ENCODE peak calls at places on chromosomes 1 and 21, in four cellular contexts. O, A, D and U are unnamed samples.

GRCh38 chr21:25934771-25935224 is 200.0 kb downstream of the GABPA start:
- DNase-seq in D (peak; percentile 72), A (no peak), O (no peak), U (no peak)

GRCh38 chr21:42463861-42464515 is 32.0 kb downstream of the RSPH1 start:
- DNase-seq in D (peak; percentile 41), O (no peak), A (no peak), U (no peak)

GRCh38 chr1:48462716-48463285 is 9.2 kb downstream of the SPATA6 start:
- DNase-seq in D (no peak), A (peak; percentile 12), O (no peak), U (no peak)

GRCh38 chr1:8002329-8003320 is 23.5 kb downstream of the ERRFI1 start:
- DNase-seq in D (no peak), A (no peak), O (no peak), U (no peak)

GRCh38 chr1:200354243-200354642 is 55.6 kb downstream of the ZNF281 start:
- DNase-seq in O (no peak), A (no peak), D (no peak), U (no peak)

GRCh38 chr1:230401763-230402294 is 24.3 kb downstream of the PGBD5 start:
- DNase-seq in D (no peak), A (no peak), O (no peak), U (no peak)

GRCh38 chr1:3311711-3312110 is 142.8 kb upstream of the ARHGEF16 start:
- DNase-seq in D (no peak), A (no peak), O (no peak), U (no peak)

GRCh38 chr21:37983336-37984095 is 67.3 kb upstream of the KCNJ6 start:
- DNase-seq in D (no peak), O (no peak), A (no peak), U (no peak)

GRCh38 chr1:157566484-157567300 is 14.4 kb upstream of the FCRL5 start:
- DNase-seq in O (no peak), A (no peak), D (no peak), U (no peak)

GRCh38 chr1:168939131-168939946 is 167.2 kb upstream of the ATP1B1 start:
- DNase-seq in D (no peak), O (no peak), A (no peak), U (no peak)

GRCh38 chr1:173038875-173039554 is 11.7 kb downstream of the TNFSF18 start:
- DNase-seq in A (no peak), D (no peak), O (no peak), U (no peak)

GRCh38 chr21:42648606-42649005 is 4.8 kb upstream of the PDE9A start:
- DNase-seq in A (no peak), D (no peak), O (no peak), U (no peak)

GRCh38 chr1:160629286-160630210 is 17.3 kb downstream of the SLAMF1 start:
- DNase-seq in O (no peak), D (no peak), A (no peak), U (no peak)

GRCh38 chr1:243621973-243622372 is 228.1 kb downstream of the AKT3 start:
- DNase-seq in O (no peak), D (no peak), A (no peak), U (no peak)

GRCh38 chr1:171563675-171564074 is 58.4 kb upstream of the MYOCOS start:
- DNase-seq in D (no peak), O (no peak), A (no peak), U (no peak)

GRCh38 chr1:84020151-84020550 is 21.2 kb upstream of the TTLL7 start:
- DNase-seq in D (no peak), O (no peak), A (no peak), U (no peak)

GRCh38 chr1:221699582-221700519 is 42.0 kb downstream of the DUSP10 start:
- DNase-seq in A (no peak), O (no peak), D (no peak), U (no peak)

GRCh38 chr1:196380311-196380710 is 227.9 kb downstream of the KCNT2 start:
- DNase-seq in D (no peak), O (no peak), A (no peak), U (no peak)

GRCh38 chr1:247854899-247855545 is 2.0 kb upstream of the TRIM58 start:
- DNase-seq in O (peak; percentile 23), D (no peak), A (no peak), U (no peak)

GRCh38 chr21:27681038-27681437 is 714.1 kb upstream of the ADAMTS5 start:
- DNase-seq in O (no peak), D (no peak), A (no peak), U (no peak)

GRCh38 chr1:6048179-6048867 is 2.6 kb downstream of the KCNAB2 start:
- DNase-seq in D (no peak), O (peak; percentile 71), A (no peak), U (no peak)

GRCh38 chr1:76073471-76073870 is 1.1 kb upstream of the ST6GALNAC3 start:
- DNase-seq in O (no peak), A (no peak), D (no peak), U (no peak)

GRCh38 chr1:1426496-1426960 is 5.5 kb upstream of the ANKRD65 start:
- DNase-seq in O (peak; percentile 20), A (peak; percentile 13), D (no peak), U (no peak)

GRCh38 chr1:243559575-243560172 is 290.4 kb downstream of the AKT3 start:
- DNase-seq in O (no peak), D (no peak), A (no peak), U (no peak)

GRCh38 chr21:15051652-15052554 is 12.9 kb downstream of the NRIP1 start:
- DNase-seq in D (no peak), A (no peak), O (no peak), U (no peak)

GRCh38 chr21:46122241-46122671 is 24.3 kb downstream of the COL6A2 start:
- DNase-seq in O (no peak), D (peak; percentile 5), A (no peak), U (no peak)

GRCh38 chr1:154765970-154766369 is 104.1 kb downstream of the KCNN3 start:
- DNase-seq in O (no peak), D (no peak), A (peak; percentile 54), U (no peak)

GRCh38 chr1:192104852-192105251 is 53.4 kb upstream of the RGS18 start:
- DNase-seq in O (no peak), D (no peak), A (no peak), U (no peak)

GRCh38 chr1:147895123-147895522 is 7.5 kb upstream of the GJA8 start:
- DNase-seq in A (no peak), D (no peak), O (no peak), U (no peak)

GRCh38 chr1:50658421-50659076 is 235.3 kb upstream of the DMRTA2 start:
- DNase-seq in A (peak; percentile 60), D (no peak), O (no peak), U (no peak)

GRCh38 chr21:41612674-41613250 is 104.8 kb upstream of the TMPRSS2 start:
- DNase-seq in A (peak; percentile 84), O (peak; percentile 75), D (peak; percentile 67), U (peak; percentile 72)

GRCh38 chr1:158203693-158204457 is 23.2 kb downstream of the CD1D start:
- DNase-seq in D (no peak), A (peak; percentile 76), O (no peak), U (no peak)

GRCh38 chr21:39071623-39072214 is 111.5 kb downstream of the PSMG1 start:
- DNase-seq in A (no peak), D (no peak), O (no peak), U (no peak)

GRCh38 chr1:154419620-154420020 is 14.5 kb downstream of the IL6R start:
- DNase-seq in A (no peak), D (peak; percentile 91), O (no peak), U (no peak)

GRCh38 chr1:230711245-230711644 is 2.7 kb downstream of the AGT start:
- DNase-seq in D (no peak), A (no peak), O (no peak), U (no peak)

GRCh38 chr1:156806512-156807440 is 9.9 kb downstream of the SH2D2A start:
- DNase-seq in O (no peak), A (no peak), D (no peak), U (no peak)

DNA sequence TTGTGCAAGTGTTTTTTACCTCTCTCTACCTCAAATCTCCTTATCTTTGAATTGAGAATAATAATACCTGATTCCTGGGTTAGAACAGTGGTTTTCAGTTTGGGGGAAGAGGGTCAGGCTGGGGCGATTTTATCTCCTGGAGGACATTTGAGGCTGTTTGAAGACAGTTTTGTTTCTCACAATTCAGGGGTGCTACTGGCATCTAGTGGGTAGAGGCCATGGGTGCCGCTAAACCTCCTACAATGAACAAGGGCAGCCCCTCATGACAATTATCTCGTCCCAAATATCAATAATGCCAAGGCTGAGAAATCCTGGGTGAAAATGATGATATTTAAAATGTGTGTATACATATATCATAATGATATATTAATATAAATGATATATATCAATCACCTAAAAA is 139.1 kb upstream of the USH2A start:
- DNase-seq in O (no peak), A (peak; percentile 25), D (no peak), U (no peak)
- TF ChIP-seq CTCF in O (no peak), A (peak; percentile 21), D (no peak), U (no peak)

GRCh38 chr1:30447080-30447479 is 276.3 kb downstream of the MATN1 start:
- DNase-seq in D (no peak), O (no peak), A (no peak), U (no peak)
- TF ChIP-seq CTCF in D (no peak), O (no peak), A (no peak), U (no peak)

GRCh38 chr1:43991476-43992231 is at the start of gene CCDC24:
- DNase-seq in A (peak; percentile 86), O (peak; percentile 67), D (peak; percentile 88), U (peak; percentile 56)
- TF ChIP-seq CTCF in A (no peak), O (no peak), D (no peak), U (no peak)

DNA sequence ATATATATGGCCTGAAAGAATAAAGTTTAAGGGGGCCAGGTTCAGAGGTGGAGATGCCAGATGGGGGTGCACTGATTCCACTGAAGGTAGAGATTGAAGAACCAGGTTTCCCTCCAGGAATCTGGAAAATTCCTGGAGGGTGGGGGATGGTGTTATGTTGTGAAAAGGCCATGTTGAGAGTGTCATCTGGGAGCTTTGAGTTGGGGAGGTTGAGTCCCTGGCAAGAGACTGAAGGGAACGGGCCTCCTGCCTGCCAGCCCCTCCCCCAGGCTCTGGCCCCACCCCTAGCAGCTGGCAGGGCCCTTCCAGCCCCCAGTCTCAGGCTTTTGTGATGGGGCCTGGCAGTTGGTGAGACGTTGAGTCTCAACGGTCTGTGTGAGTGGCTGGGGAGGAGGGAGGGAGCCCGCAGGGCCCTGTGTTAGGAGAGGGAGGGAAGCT is 4.1 kb downstream of the PTPRU start:
- DNase-seq in A (peak; percentile 46), O (peak; percentile 52), D (no peak), U (no peak)
- TF ChIP-seq CTCF in A (peak; percentile 49), O (no peak), D (no peak), U (no peak)

DNA sequence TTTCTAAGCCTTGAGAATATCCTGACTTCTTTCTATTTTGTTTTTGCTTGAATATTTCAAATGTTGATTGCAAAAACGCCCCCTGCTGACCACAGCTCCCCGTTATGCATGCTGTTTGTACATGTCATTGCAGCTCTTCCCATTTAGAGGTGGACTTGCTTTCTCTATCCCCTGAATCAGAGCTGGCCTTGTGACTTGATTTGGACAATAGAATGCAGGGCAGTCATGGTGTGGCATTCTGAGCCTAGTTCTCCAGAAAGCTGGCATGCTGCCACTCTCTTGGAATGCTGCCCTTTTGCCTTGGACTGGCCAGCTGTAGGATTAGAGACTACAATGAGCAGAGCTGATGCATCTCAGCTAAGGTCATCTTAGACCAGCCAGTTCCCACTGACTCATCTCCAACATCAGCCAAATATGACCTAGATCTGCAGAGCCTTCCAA is 1561.5 kb downstream of the MRPL39 start:
- DNase-seq in O (peak; percentile 66), A (peak; percentile 1), D (peak; percentile 66), U (peak; percentile 1)
- TF ChIP-seq CTCF in O (peak; percentile 61), A (peak; percentile 25), D (no peak), U (peak; percentile 31)